ENCODE peak calls at places on chromosome 3, in seven cellular contexts. S, N, Z, J, M, G and O are unnamed samples.

GRCh38 chr3:11803977-11804903 is 42.4 kb downstream of the TAMM41 start:
- DNase-seq in N (peak), M (peak), J (no peak), S (peak), G (peak), Z (peak), O (peak)

GRCh38 chr3:155555479-155556065 is 189.3 kb downstream of the PLCH1 start:
- DNase-seq in S (no peak), N (no peak), M (no peak), G (no peak), J (no peak), Z (peak), O (no peak)

GRCh38 chr3:66403268-66403990 is 97.4 kb downstream of the LRIG1 start:
- DNase-seq in Z (no peak), G (no peak), N (no peak), M (no peak), S (no peak), J (no peak), O (no peak)

GRCh38 chr3:193605876-193606275 is 12.9 kb downstream of the OPA1 start:
- DNase-seq in S (peak), N (peak), J (peak), Z (peak), M (no peak), G (peak), O (peak)

GRCh38 chr3:183287301-183287971 is 34.4 kb downstream of the B3GNT5 start:
- DNase-seq in M (no peak), S (no peak), Z (no peak), N (no peak), J (no peak), G (no peak), O (no peak)

GRCh38 chr3:176147251-176147650 is 1050.0 kb downstream of the TBL1XR1 start:
- DNase-seq in N (no peak), J (no peak), S (no peak), Z (no peak), M (no peak), G (no peak), O (peak)

GRCh38 chr3:129524081-129524480 is 4.4 kb upstream of the RHO start:
- DNase-seq in Z (no peak), M (no peak), S (no peak), N (no peak), G (no peak), J (no peak), O (no peak)

GRCh38 chr3:37993811-37994638 is 3.4 kb downstream of the VILL start:
- DNase-seq in M (no peak), Z (no peak), S (peak), N (peak), J (peak), G (peak), O (no peak)

GRCh38 chr3:19798324-19798723 is 135.7 kb downstream of the EFHB start:
- DNase-seq in J (no peak), S (no peak), Z (no peak), G (no peak), N (no peak), M (no peak), O (no peak)

GRCh38 chr3:42518800-42519567 is 16.5 kb downstream of the VIPR1 start:
- DNase-seq in G (peak), N (no peak), J (peak), S (peak), M (no peak), Z (no peak), O (no peak)

GRCh38 chr3:133943639-133944131 is 48.0 kb upstream of the RAB6B start:
- DNase-seq in M (peak), S (no peak), G (no peak), N (peak), J (no peak), Z (peak), O (no peak)

GRCh38 chr3:151052329-151052728 is 33.1 kb upstream of the MED12L start:
- DNase-seq in G (no peak), S (no peak), N (no peak), Z (no peak), M (no peak), J (no peak), O (no peak)

GRCh38 chr3:136778865-136779264 is 26.7 kb upstream of the STAG1 start:
- DNase-seq in S (no peak), J (no peak), M (no peak), N (no peak), Z (no peak), G (no peak), O (no peak)

GRCh38 chr3:178083906-178084823 is 452.1 kb upstream of the KCNMB2 start:
- DNase-seq in S (no peak), J (no peak), M (no peak), Z (peak), G (peak), N (no peak), O (peak)

GRCh38 chr3:48518755-48519154 is 14.8 kb upstream of the SHISA5 start:
- DNase-seq in M (no peak), Z (no peak), N (no peak), J (no peak), G (peak), S (peak), O (no peak)

GRCh38 chr3:105527538-105527937 is 160.8 kb downstream of the ALCAM start:
- DNase-seq in J (no peak), G (no peak), Z (no peak), M (no peak), S (no peak), N (no peak), O (no peak)

GRCh38 chr3:159187232-159187631 is 385.4 kb downstream of the MFSD1 start:
- DNase-seq in M (no peak), G (no peak), N (no peak), S (no peak), Z (no peak), J (no peak), O (no peak)

GRCh38 chr3:100316656-100317069 is 17.9 kb upstream of the NIT2 start:
- DNase-seq in Z (peak), N (peak), S (no peak), M (peak), J (peak), G (peak), O (peak)

GRCh38 chr3:127450331-127450730 is 140.2 kb downstream of the TPRA1 start:
- DNase-seq in G (no peak), M (no peak), Z (no peak), N (no peak), J (no peak), S (no peak), O (no peak)

GRCh38 chr3:16361087-16361486 is 96.1 kb downstream of the OXNAD1 start:
- DNase-seq in J (no peak), S (no peak), Z (no peak), M (no peak), G (no peak), N (no peak), O (no peak)

GRCh38 chr3:178103140-178103539 is 433.1 kb upstream of the KCNMB2 start:
- DNase-seq in G (no peak), M (no peak), N (no peak), J (no peak), S (no peak), Z (no peak), O (no peak)